ENCODE peak calls at places on chromosome 6, in four cellular contexts. X is K562, K is mucosa of descending colon, I is NCI-H1092. J is an unnamed sample.
A peak's percentile ranks its signal among the peaks of the same experiment; 100 is the strongest.

GRCh38 chr6:40899684-40900155 is 139.3 kb downstream of the UNC5CL start:
- DNase-seq in K (no peak), X (no peak), I (no peak), J (no peak)

GRCh38 chr6:30231067-30231466 is 17.9 kb upstream of the TRIM26 start:
- DNase-seq in K (no peak), I (no peak), X (no peak), J (no peak)

GRCh38 chr6:142867988-142868818 is 76.8 kb downstream of the HIVEP2 start:
- DNase-seq in X (no peak), I (no peak), K (no peak), J (no peak)

GRCh38 chr6:36788768-36789167 is 50.5 kb downstream of the CPNE5 start:
- DNase-seq in X (no peak), I (no peak), K (no peak), J (no peak)

GRCh38 chr6:131744888-131745287 is 34.1 kb upstream of the CTAGE9 start:
- DNase-seq in X (no peak), I (no peak), K (no peak), J (no peak)

GRCh38 chr6:12010635-12011275 is 1.4 kb upstream of the HIVEP1 start:
- DNase-seq in I (no peak), X (peak; percentile 71), K (peak; percentile 80), J (peak; percentile 87)

GRCh38 chr6:40611912-40612311 is 24.7 kb upstream of the LRFN2 start:
- DNase-seq in X (no peak), K (no peak), I (no peak), J (no peak)

GRCh38 chr6:149856256-149856994 is 7.7 kb downstream of the LRP11 start:
- DNase-seq in X (no peak), K (no peak), I (no peak), J (no peak)

GRCh38 chr6:44788387-44788981 is 401.0 kb downstream of the CDC5L start:
- DNase-seq in K (no peak), I (no peak), X (no peak), J (no peak)

GRCh38 chr6:72553531-72554202 is 68.2 kb upstream of the KCNQ5 start:
- DNase-seq in X (peak; percentile 64), K (no peak), I (no peak), J (peak; percentile 83)